ENCODE peak calls at places on chromosomes 1 and 21, in five cellular contexts. One of them, this sample, is unnamed.

GRCh38 chr1:27885114-27885528 is 12.8 kb downstream of the THEMIS2 start:
- DNase-seq in tibial nerve: no peak
- DNase-seq in naive B cell: no peak
- DNase-seq in occipital lobe: no peak
- DNase-seq in foreskin fibroblast: no peak
- DNase-seq in this sample: no peak

GRCh38 chr1:224506141-224506814 is 71.7 kb upstream of the WDR26 start:
- DNase-seq in tibial nerve: no peak
- DNase-seq in occipital lobe: no peak
- DNase-seq in foreskin fibroblast: peak
- DNase-seq in naive B cell: no peak
- DNase-seq in this sample: no peak

GRCh38 chr1:54609301-54609921 is 13.9 kb downstream of the FAM151A start:
- DNase-seq in naive B cell: no peak
- DNase-seq in tibial nerve: no peak
- DNase-seq in foreskin fibroblast: no peak
- DNase-seq in occipital lobe: peak
- DNase-seq in this sample: peak

GRCh38 chr1:10106756-10107479 is 74.2 kb downstream of the UBE4B start:
- DNase-seq in naive B cell: no peak
- DNase-seq in occipital lobe: no peak
- DNase-seq in tibial nerve: no peak
- DNase-seq in foreskin fibroblast: no peak
- DNase-seq in this sample: no peak

GRCh38 chr21:43585514-43585913 is 73.8 kb downstream of the HSF2BP start:
- DNase-seq in foreskin fibroblast: no peak
- DNase-seq in naive B cell: no peak
- DNase-seq in occipital lobe: no peak
- DNase-seq in tibial nerve: no peak
- DNase-seq in this sample: no peak

GRCh38 chr1:211194826-211195225 is 60.9 kb upstream of the KCNH1 start:
- DNase-seq in occipital lobe: no peak
- DNase-seq in foreskin fibroblast: no peak
- DNase-seq in tibial nerve: no peak
- DNase-seq in naive B cell: no peak
- DNase-seq in this sample: no peak

GRCh38 chr21:43881283-43881682 is 16.3 kb downstream of the AGPAT3 start:
- DNase-seq in tibial nerve: no peak
- DNase-seq in naive B cell: no peak
- DNase-seq in foreskin fibroblast: no peak
- DNase-seq in occipital lobe: no peak
- DNase-seq in this sample: no peak

GRCh38 chr1:23867542-23867952 is 543 bp downstream of the FUCA1 start:
- DNase-seq in tibial nerve: no peak
- DNase-seq in occipital lobe: no peak
- DNase-seq in naive B cell: peak
- DNase-seq in foreskin fibroblast: no peak
- DNase-seq in this sample: no peak

GRCh38 chr21:46459356-46460112 is 843 bp downstream of the DIP2A start:
- DNase-seq in foreskin fibroblast: peak
- DNase-seq in tibial nerve: peak
- DNase-seq in occipital lobe: peak
- DNase-seq in naive B cell: no peak
- DNase-seq in this sample: peak

GRCh38 chr1:26991310-26992116 is 2.0 kb upstream of the TRNP1 start:
- DNase-seq in tibial nerve: no peak
- DNase-seq in foreskin fibroblast: peak
- DNase-seq in occipital lobe: no peak
- DNase-seq in naive B cell: no peak
- DNase-seq in this sample: no peak

GRCh38 chr1:162385280-162385623 is 3.7 kb downstream of the C1orf226 start:
- DNase-seq in occipital lobe: no peak
- DNase-seq in naive B cell: no peak
- DNase-seq in foreskin fibroblast: no peak
- DNase-seq in tibial nerve: no peak
- DNase-seq in this sample: peak

GRCh38 chr1:10074059-10074854 is 41.5 kb downstream of the UBE4B start:
- DNase-seq in foreskin fibroblast: peak
- DNase-seq in naive B cell: no peak
- DNase-seq in occipital lobe: peak
- DNase-seq in tibial nerve: no peak
- DNase-seq in this sample: no peak

GRCh38 chr1:23979387-23980005 is 631 bp downstream of the SRSF10 start:
- DNase-seq in naive B cell: no peak
- DNase-seq in foreskin fibroblast: no peak
- DNase-seq in tibial nerve: no peak
- DNase-seq in occipital lobe: no peak
- DNase-seq in this sample: no peak

GRCh38 chr1:55478742-55479141 is 263.6 kb upstream of the USP24 start:
- DNase-seq in foreskin fibroblast: peak
- DNase-seq in occipital lobe: no peak
- DNase-seq in tibial nerve: no peak
- DNase-seq in naive B cell: no peak
- DNase-seq in this sample: no peak

GRCh38 chr1:223123238-223123976 is 19.6 kb downstream of the TLR5 start:
- DNase-seq in occipital lobe: peak
- DNase-seq in naive B cell: peak
- DNase-seq in tibial nerve: peak
- DNase-seq in foreskin fibroblast: peak
- DNase-seq in this sample: no peak

GRCh38 chr1:181159451-181160151 is 71.1 kb downstream of the IER5 start:
- DNase-seq in naive B cell: no peak
- DNase-seq in occipital lobe: no peak
- DNase-seq in foreskin fibroblast: no peak
- DNase-seq in tibial nerve: no peak
- DNase-seq in this sample: no peak

GRCh38 chr1:96519851-96520281 is 201.7 kb upstream of the PTBP2 start:
- DNase-seq in naive B cell: no peak
- DNase-seq in foreskin fibroblast: no peak
- DNase-seq in occipital lobe: no peak
- DNase-seq in tibial nerve: no peak
- DNase-seq in this sample: no peak

GRCh38 chr1:5833911-5834310 is 158.3 kb downstream of the NPHP4 start:
- DNase-seq in naive B cell: no peak
- DNase-seq in tibial nerve: no peak
- DNase-seq in foreskin fibroblast: no peak
- DNase-seq in occipital lobe: no peak
- DNase-seq in this sample: no peak

GRCh38 chr21:42648606-42649005 is 4.8 kb upstream of the PDE9A start:
- DNase-seq in occipital lobe: no peak
- DNase-seq in naive B cell: no peak
- DNase-seq in foreskin fibroblast: no peak
- DNase-seq in tibial nerve: no peak
- DNase-seq in this sample: no peak

GRCh38 chr21:20996421-20997307 is 1.5 kb upstream of the NCAM2 start:
- DNase-seq in naive B cell: no peak
- DNase-seq in tibial nerve: no peak
- DNase-seq in occipital lobe: no peak
- DNase-seq in foreskin fibroblast: no peak
- DNase-seq in this sample: no peak

GRCh38 chr1:31198591-31198990 is 41.1 kb downstream of the NKAIN1 start:
- DNase-seq in occipital lobe: no peak
- DNase-seq in foreskin fibroblast: no peak
- DNase-seq in tibial nerve: no peak
- DNase-seq in naive B cell: no peak
- DNase-seq in this sample: no peak

GRCh38 chr1:168743001-168743400 is 14.0 kb upstream of the DPT start:
- DNase-seq in occipital lobe: no peak
- DNase-seq in tibial nerve: no peak
- DNase-seq in foreskin fibroblast: no peak
- DNase-seq in naive B cell: no peak
- DNase-seq in this sample: no peak

GRCh38 chr1:218171302-218171893 is 113.7 kb upstream of the RRP15 start:
- DNase-seq in occipital lobe: no peak
- DNase-seq in foreskin fibroblast: peak
- DNase-seq in naive B cell: no peak
- DNase-seq in tibial nerve: no peak
- DNase-seq in this sample: no peak

GRCh38 chr1:205046870-205047269 is 3.9 kb downstream of the CNTN2 start:
- DNase-seq in tibial nerve: no peak
- DNase-seq in naive B cell: no peak
- DNase-seq in foreskin fibroblast: no peak
- DNase-seq in occipital lobe: peak
- DNase-seq in this sample: no peak

GRCh38 chr21:41917531-41917930 is 36.3 kb downstream of the C2CD2 start:
- DNase-seq in naive B cell: no peak
- DNase-seq in occipital lobe: no peak
- DNase-seq in tibial nerve: no peak
- DNase-seq in foreskin fibroblast: no peak
- DNase-seq in this sample: no peak

GRCh38 chr1:55081188-55081904 is 42.0 kb downstream of the PCSK9 start:
- DNase-seq in foreskin fibroblast: peak
- DNase-seq in naive B cell: no peak
- DNase-seq in tibial nerve: no peak
- DNase-seq in occipital lobe: no peak
- DNase-seq in this sample: no peak

GRCh38 chr1:240169188-240169587 is 77.5 kb downstream of the FMN2 start:
- DNase-seq in tibial nerve: no peak
- DNase-seq in foreskin fibroblast: peak
- DNase-seq in naive B cell: no peak
- DNase-seq in occipital lobe: no peak
- DNase-seq in this sample: no peak

GRCh38 chr1:72827285-72827684 is 544.9 kb upstream of the NEGR1 start:
- DNase-seq in foreskin fibroblast: peak
- DNase-seq in occipital lobe: no peak
- DNase-seq in tibial nerve: no peak
- DNase-seq in naive B cell: no peak
- DNase-seq in this sample: no peak

GRCh38 chr1:23098463-23099170 is 70.0 kb downstream of the LUZP1 start:
- DNase-seq in naive B cell: peak
- DNase-seq in foreskin fibroblast: peak
- DNase-seq in occipital lobe: peak
- DNase-seq in tibial nerve: peak
- DNase-seq in this sample: no peak

GRCh38 chr1:67307251-67308060 is at the start of gene IL12RB2:
- DNase-seq in tibial nerve: no peak
- DNase-seq in foreskin fibroblast: peak
- DNase-seq in occipital lobe: no peak
- DNase-seq in naive B cell: peak
- DNase-seq in this sample: no peak

GRCh38 chr1:16189003-16189402 is 23.4 kb downstream of the ARHGEF19 start:
- DNase-seq in tibial nerve: no peak
- DNase-seq in foreskin fibroblast: peak
- DNase-seq in occipital lobe: no peak
- DNase-seq in naive B cell: no peak
- DNase-seq in this sample: no peak

GRCh38 chr21:42704861-42705260 is 51.4 kb downstream of the PDE9A start:
- DNase-seq in occipital lobe: no peak
- DNase-seq in naive B cell: no peak
- DNase-seq in tibial nerve: no peak
- DNase-seq in foreskin fibroblast: no peak
- DNase-seq in this sample: no peak

GRCh38 chr1:228275435-228276342 is 67.8 kb downstream of the OBSCN start:
- DNase-seq in naive B cell: peak
- DNase-seq in foreskin fibroblast: peak
- DNase-seq in occipital lobe: peak
- DNase-seq in tibial nerve: peak
- DNase-seq in this sample: peak

This sample was measured in coronary artery.